ENCODE peak calls at places on chromosomes 12 and 14, in six cellular contexts. J is IMR-90, F is H1, S is trophoblast cell, R is mesenchymal stem cell, G is H9. K is an unnamed sample.

GRCh38 chr12:76029982-76030377 is 1.6 kb downstream of the PHLDA1 start:
- DNase-seq in J (peak), F (no peak), S (peak), R (peak), G (no peak), K (no peak)

GRCh38 chr14:89237923-89238529 is 179.0 kb downstream of the FOXN3 start:
- DNase-seq in J (peak), F (no peak), S (peak), R (no peak), G (peak), K (no peak)

GRCh38 chr14:92755495-92755894 is 7.1 kb upstream of the LGMN start:
- DNase-seq in J (peak), F (no peak), S (no peak), R (no peak), G (no peak), K (no peak)

GRCh38 chr12:8629486-8630033 is 16.9 kb upstream of the AICDA start:
- DNase-seq in J (no peak), F (no peak), S (peak), R (peak), G (no peak), K (no peak)

GRCh38 chr12:42912367-42912766 is 322.8 kb upstream of the PRICKLE1 start:
- DNase-seq in J (no peak), F (no peak), S (no peak), R (no peak), G (no peak), K (no peak)

GRCh38 chr12:53004582-53004981 is 1.7 kb upstream of the EIF4B start:
- DNase-seq in J (peak), F (no peak), S (no peak), R (peak), G (peak), K (no peak)

GRCh38 chr12:61993734-61994345 is 266.4 kb upstream of the USP15 start:
- DNase-seq in J (peak), F (no peak), S (peak), R (peak), G (no peak), K (peak)

GRCh38 chr14:74843653-74844052 is 32.3 kb downstream of the PROX2 start:
- DNase-seq in J (peak), F (no peak), S (peak), R (no peak), G (no peak), K (no peak)

GRCh38 chr14:61475316-61475715 is 153.9 kb downstream of the PRKCH start:
- DNase-seq in J (peak), F (no peak), S (peak), R (peak), G (no peak), K (peak)

GRCh38 chr14:65167072-65167645 is 64.8 kb upstream of the MAX start:
- DNase-seq in J (no peak), F (no peak), S (no peak), R (no peak), G (no peak), K (no peak)

GRCh38 chr14:97218336-97218712 is 421.1 kb downstream of the VRK1 start:
- DNase-seq in J (no peak), F (peak), S (no peak), R (no peak), G (peak), K (no peak)

GRCh38 chr12:98345308-98345876 is 170.0 kb upstream of the TMPO start:
- DNase-seq in J (no peak), F (no peak), S (peak), R (no peak), G (no peak), K (no peak)
- H3K18ac ChIP-seq in J (no peak), F (peak), S (no peak), R (no peak), G (no peak), K (no peak)

GRCh38 chr12:116432321-116432750 is 126.8 kb upstream of the MAP1LC3B2 start:
- DNase-seq in J (peak), F (no peak), S (no peak), R (peak), G (no peak), K (no peak)
- H3K18ac ChIP-seq in J (peak), F (no peak), S (peak), R (no peak), G (no peak), K (no peak)

GRCh38 chr12:47193066-47193465 is 113.3 kb upstream of the AMIGO2 start:
- DNase-seq in J (no peak), F (no peak), S (no peak), R (no peak), G (no peak), K (no peak)
- H3K18ac ChIP-seq in J (no peak), F (no peak), S (no peak), R (no peak), G (no peak), K (no peak)

DNA sequence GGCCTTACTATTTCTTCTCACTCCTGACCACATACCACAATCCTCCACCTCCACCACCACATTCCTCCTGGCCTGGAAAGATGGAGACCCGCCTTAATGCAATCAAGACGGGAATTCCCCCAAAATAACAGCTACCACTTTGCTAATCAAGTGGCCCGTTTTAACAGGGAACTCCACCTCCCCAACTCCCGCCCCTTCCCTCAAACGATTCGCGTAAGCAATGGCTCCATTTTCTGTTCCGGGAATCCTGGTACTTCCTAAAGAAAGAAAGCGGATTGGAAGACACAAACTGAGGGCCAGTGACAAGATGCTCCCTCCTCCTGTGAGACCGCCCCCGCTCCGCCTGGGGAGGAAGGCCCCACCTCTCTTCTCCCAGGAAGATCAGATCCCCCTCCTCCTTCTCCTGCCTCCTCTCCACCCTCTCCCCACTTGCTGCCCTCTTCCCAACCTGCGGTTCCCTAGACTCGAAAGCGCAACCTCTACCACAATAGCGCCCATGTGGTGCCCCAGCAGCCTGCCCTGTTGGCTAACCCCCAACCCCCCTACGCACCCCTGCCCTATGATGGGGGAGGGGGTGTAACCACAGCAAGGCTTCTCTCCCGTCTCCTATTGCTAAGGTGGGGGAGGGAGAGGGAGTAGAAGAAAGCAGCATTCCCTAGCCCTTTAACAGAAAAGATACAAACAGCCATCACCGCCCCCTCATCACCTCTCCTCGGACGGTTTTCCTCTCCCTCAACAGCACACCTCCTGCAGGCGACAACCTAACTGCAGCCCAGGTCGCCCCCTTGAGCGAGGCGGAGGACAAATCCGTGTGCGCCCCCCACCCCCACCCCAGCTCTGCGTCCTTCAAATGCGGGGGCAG is 777 bp downstream of the ARF3 start:
- DNase-seq in J (peak), F (peak), S (peak), R (peak), G (peak), K (peak)
- H3K18ac ChIP-seq in J (peak), F (peak), S (peak), R (peak), G (peak), K (peak)

GRCh38 chr12:130871286-130872178 is at the start of gene RAN:
- DNase-seq in J (peak), F (peak), S (peak), R (peak), G (peak), K (peak)
- H3K18ac ChIP-seq in J (peak), F (peak), S (peak), R (peak), G (peak), K (peak)

DNA sequence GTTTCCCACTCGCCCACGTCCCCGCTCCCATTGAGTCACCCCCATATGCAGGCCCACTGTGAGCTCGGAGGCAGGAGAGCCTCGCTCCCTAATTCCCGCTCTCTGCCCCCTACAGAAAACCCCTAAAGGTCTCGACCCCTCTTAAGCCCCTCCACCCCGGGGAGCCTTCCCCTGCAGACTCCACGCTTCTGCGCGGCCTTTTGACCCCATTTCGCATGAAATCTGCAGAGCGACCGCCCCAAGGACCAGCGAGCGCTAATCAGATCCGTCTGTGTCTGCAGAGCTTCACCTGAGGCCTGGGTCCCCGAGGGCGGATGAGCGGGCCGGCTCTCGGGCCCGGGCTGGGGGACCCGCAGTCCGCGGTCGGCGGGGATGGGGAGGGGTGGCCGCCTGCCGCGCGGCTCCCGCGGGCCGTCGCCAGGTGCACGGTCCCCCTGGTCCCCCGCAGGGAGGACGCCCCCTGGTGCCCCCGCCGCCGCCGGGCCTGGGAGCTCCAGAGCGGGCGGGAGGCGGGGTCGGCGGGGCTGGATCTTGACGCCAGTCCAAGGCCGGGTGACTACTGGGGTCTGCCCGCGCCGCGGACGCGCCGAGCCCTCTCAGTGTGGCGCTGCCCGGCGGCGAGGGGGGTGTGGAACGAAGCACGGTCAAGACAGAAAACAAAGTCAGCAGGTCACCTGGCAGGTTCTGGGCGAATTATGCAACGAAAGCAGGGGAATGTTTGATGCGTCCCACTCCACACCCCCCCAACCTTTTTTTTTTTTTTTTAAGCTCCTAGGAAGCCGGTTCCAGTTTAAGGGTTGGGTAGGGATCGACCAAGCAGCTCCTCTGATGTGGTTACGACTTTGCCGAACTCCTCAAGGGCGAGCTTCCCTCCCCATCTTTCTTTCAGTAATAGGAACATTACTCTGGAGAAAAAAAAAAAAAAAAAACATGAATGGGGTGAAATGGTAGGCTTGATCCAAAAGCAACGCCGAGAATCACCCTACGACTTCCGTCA is 9.9 kb downstream of the BMP4 start:
- DNase-seq in J (no peak), F (no peak), S (peak), R (no peak), G (peak), K (no peak)
- H3K18ac ChIP-seq in J (peak), F (no peak), S (peak), R (peak), G (peak), K (peak)

GRCh38 chr12:93825501-93825888 is 148.3 kb downstream of the CRADD start:
- DNase-seq in J (no peak), F (no peak), S (no peak), R (no peak), G (no peak), K (no peak)

GRCh38 chr12:93823616-93824410 is 146.6 kb downstream of the CRADD start:
- DNase-seq in J (no peak), F (no peak), S (no peak), R (no peak), G (no peak), K (no peak)

GRCh38 chr12:93825926-93826599 is 148.9 kb downstream of the CRADD start:
- DNase-seq in J (no peak), F (no peak), S (no peak), R (no peak), G (no peak), K (no peak)

GRCh38 chr12:93827179-93827578 is 150.0 kb downstream of the CRADD start:
- DNase-seq in J (no peak), F (no peak), S (no peak), R (no peak), G (no peak), K (no peak)

DNA sequence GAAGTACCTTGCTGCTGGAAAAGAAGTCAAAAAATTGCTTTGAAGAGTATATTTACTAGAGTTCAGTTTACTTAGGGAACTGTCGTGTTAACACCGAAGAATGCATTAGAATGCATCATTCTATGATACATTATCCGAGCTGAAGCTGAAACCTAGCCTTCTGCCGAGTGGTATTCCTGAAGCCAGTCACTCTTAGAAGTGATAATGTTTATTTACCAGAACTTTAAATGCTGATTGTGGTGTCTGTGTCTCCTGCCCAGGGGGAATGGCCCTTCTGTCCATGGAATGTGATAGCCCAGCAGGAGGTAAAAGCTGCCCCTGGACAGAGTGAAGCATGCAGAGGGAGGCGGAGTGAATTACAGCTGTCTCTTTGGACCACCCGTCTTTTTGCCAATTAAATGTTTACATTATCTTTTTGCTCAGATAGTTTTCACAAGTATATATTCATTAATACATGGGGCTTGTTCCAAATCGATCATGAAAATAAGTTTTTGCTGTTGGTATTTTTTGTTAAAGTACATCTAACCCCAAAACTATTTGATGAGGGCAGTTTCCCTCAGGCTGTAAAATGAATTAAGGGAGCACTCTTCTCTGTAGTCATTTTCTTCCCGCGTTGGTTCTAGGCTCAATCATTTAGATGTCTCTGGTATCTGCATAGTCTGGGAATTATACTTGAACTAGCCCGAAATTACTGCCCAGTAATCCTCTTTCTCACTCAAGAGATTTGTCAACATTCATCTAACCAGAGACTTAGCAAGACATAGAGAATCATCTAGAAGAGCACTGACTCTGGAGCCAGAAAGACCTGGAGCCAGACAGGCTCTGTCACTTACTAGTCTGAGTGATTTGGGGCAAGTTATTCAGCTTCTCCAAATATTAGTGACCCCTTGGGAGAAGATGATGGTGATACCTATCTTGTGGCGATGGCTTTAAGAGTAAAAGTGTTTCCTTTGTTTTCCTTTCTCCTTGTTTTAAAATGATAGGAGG is 147.6 kb downstream of the CRADD start:
- DNase-seq in J (peak), F (peak), S (peak), R (peak), G (peak), K (peak)
- H3K18ac ChIP-seq in J (peak), F (no peak), S (no peak), R (peak), G (no peak), K (no peak)

DNA sequence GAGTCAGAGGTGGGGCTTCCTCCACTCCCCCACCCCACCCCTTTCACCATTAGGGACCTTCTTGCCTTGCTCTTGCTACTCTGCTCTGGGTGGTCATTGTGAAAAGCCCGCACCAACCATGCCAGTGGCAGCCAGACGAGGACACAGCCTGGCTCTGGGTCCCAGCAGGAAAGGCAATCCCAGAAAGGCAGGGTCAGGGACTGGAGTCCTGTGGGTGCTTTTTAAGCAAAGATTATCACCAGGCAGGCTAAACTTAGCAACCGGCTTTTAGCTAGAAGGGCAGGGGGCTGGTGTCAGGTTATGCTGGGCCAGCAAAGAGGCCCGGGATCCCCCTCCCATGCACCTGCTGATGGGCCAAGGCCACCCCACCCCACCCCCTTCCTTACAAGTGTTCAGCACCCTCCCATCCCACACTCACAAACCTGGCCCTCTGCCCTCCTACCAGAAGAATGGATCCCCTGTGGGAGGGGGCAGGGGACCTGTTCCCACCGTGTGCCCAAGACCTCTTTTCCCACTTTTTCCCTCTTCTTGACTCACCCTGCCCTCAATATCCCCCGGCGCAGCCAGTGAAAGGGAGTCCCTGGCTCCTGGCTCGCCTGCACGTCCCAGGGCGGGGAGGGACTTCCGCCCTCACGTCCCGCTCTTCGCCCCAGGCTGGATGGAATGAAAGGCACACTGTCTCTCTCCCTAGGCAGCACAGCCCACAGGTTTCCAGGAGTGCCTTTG is 1.2 kb upstream of the GAPDH start:
- DNase-seq in J (peak), F (no peak), S (peak), R (peak), G (peak), K (no peak)
- H3K18ac ChIP-seq in J (peak), F (peak), S (peak), R (peak), G (peak), K (peak)